ENCODE peak calls at places on chromosomes 2 and 18, in ten cellular contexts. L is MM.1S; J is neural progenitor cell; W is ovary; T is left lung; E is fibroblast of lung; I is A549; Y is endodermal cell; H is CD8-positive, alpha-beta T cell; D is lower lobe of right lung. O is an unnamed sample.

GRCh38 chr2:188693771-188694170 is 280.4 kb upstream of the COL3A1 start:
- DNase-seq in E (no peak), D (no peak), T (no peak), W (no peak), Y (peak; percentile 34), J (no peak), H (no peak), I (no peak), L (no peak), O (no peak)

GRCh38 chr2:138829326-138829725 is 49.1 kb upstream of the NXPH2 start:
- DNase-seq in H (peak; percentile 50), E (peak; percentile 10), Y (peak; percentile 91), W (peak; percentile 27), T (no peak), I (peak; percentile 28), J (peak; percentile 82), D (peak; percentile 42), L (peak; percentile 78), O (no peak)

GRCh38 chr2:207746131-207746530 is 23.6 kb downstream of the FZD5 start:
- DNase-seq in T (peak; percentile 66), J (peak; percentile 87), E (peak; percentile 60), L (peak; percentile 68), W (peak; percentile 56), Y (peak; percentile 76), D (no peak), I (peak; percentile 41), H (no peak), O (peak; percentile 46)

GRCh38 chr2:7379799-7380198 is 462.6 kb downstream of the RNF144A start:
- DNase-seq in Y (peak; percentile 66), J (no peak), H (no peak), T (no peak), D (no peak), E (no peak), L (no peak), W (no peak), I (no peak), O (peak; percentile 53)

GRCh38 chr2:202700075-202700901 is 65.5 kb downstream of the FAM117B start:
- DNase-seq in H (no peak), J (no peak), Y (no peak), I (no peak), E (no peak), L (no peak), D (no peak), W (no peak), T (no peak), O (no peak)

GRCh38 chr2:104876606-104877005 is 22.7 kb downstream of the POU3F3 start:
- DNase-seq in L (no peak), E (no peak), I (no peak), T (no peak), W (no peak), D (no peak), Y (no peak), H (no peak), J (no peak), O (no peak)

GRCh38 chr2:56130463-56131070 is 53.2 kb upstream of the CCDC85A start:
- DNase-seq in L (peak; percentile 28), D (no peak), J (peak; percentile 58), Y (peak; percentile 78), E (peak; percentile 20), T (no peak), H (no peak), I (peak; percentile 18), W (no peak), O (peak; percentile 27)

GRCh38 chr2:218732761-218733158 is 22.1 kb downstream of the TTLL4 start:
- DNase-seq in H (no peak), W (no peak), T (no peak), I (no peak), J (no peak), L (peak; percentile 24), E (peak; percentile 8), Y (no peak), D (no peak), O (no peak)

GRCh38 chr2:47357475-47357874 is 45.5 kb upstream of the MSH2 start:
- DNase-seq in J (no peak), L (no peak), E (peak; percentile 89), H (no peak), T (no peak), W (no peak), I (no peak), Y (peak; percentile 78), D (no peak), O (no peak)

GRCh38 chr2:231710751-231711676 is 2.7 kb downstream of the PTMA start:
- DNase-seq in L (peak; percentile 14), W (peak; percentile 50), J (peak; percentile 58), E (peak; percentile 23), T (no peak), Y (peak; percentile 66), I (no peak), D (peak; percentile 64), H (no peak), O (no peak)

GRCh38 chr2:111898703-111899514 is 502 bp downstream of the MERTK start:
- DNase-seq in H (peak; percentile 55), T (no peak), Y (no peak), J (peak; percentile 68), E (peak; percentile 14), D (peak; percentile 68), W (peak; percentile 50), L (peak; percentile 31), I (no peak), O (peak; percentile 82)

GRCh38 chr18:55381277-55381676 is 206.7 kb downstream of the TCF4 start:
- DNase-seq in J (no peak), H (no peak), T (no peak), W (no peak), E (peak; percentile 95), Y (no peak), D (no peak), I (no peak), L (peak; percentile 7), O (no peak)

GRCh38 chr2:28433935-28434599 is 41.4 kb downstream of the FOSL2 start:
- DNase-seq in J (no peak), I (no peak), H (no peak), E (no peak), L (no peak), D (no peak), Y (no peak), T (no peak), W (no peak), O (no peak)

DNA sequence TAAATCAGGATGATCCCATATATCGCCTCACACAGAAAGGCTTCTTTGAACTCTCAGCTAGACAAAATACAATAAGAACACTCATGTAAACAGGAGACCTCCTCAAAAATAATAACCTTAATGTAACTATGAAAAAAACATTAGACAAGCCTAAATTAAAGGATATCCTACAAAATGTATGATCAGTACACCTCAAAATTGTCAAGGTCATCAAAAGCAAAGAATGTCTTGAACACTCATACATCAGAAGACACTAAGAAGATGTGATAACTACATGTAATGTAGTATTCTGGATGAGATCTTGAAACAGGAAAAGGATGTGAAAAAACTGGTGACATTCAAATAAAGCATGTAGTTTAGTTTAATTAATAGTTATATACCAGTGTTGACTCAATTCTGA is 616.8 kb upstream of the ZEB2 start:
- DNase-seq in I (no peak), L (no peak), D (no peak), T (no peak), Y (no peak), J (no peak), W (no peak), E (no peak), H (no peak), O (no peak)
- H3K4me1 ChIP-seq in I (no peaks in the 10 kb centered on the region), L (no peaks in the 10 kb centered on the region), D (no peaks in the 10 kb centered on the region), T (no peaks in the 10 kb centered on the region), Y (peaks cover 12% of the 10 kb centered on the region), J (no peaks in the 10 kb centered on the region), W (no peaks in the 10 kb centered on the region), E (no peaks in the 10 kb centered on the region), H (no peaks in the 10 kb centered on the region), O (no peaks in the 10 kb centered on the region)

GRCh38 chr18:48840491-48840877 is 110.3 kb downstream of the SMAD7 start:
- DNase-seq in H (no peak), L (no peak), W (no peak), E (no peak), T (peak; percentile 26), D (peak; percentile 5), I (no peak), J (no peak), Y (no peak), O (no peak)
- TF ChIP-seq CTCF in H (no peak), L (no peak), W (no peak), E (no peak), T (no peak), D (no peak), I (no peak), J (no peak), Y (no peak), O (no peak)

GRCh38 chr2:177398290-177398683 is 5.7 kb downstream of the AGPS start:
- DNase-seq in E (no peak), D (no peak), W (no peak), I (no peak), Y (no peak), H (no peak), J (no peak), T (no peak), L (no peak), O (no peak)
- H3K4me1 ChIP-seq in E (peaks cover 7% of the 10 kb centered on the region), D (peaks cover 50% of the 10 kb centered on the region), W (no peaks in the 10 kb centered on the region), I (peaks cover 76% of the 10 kb centered on the region), Y (peaks cover 14% of the 10 kb centered on the region), H (peaks cover 24% of the 10 kb centered on the region), J (peaks cover 12% of the 10 kb centered on the region), T (peaks cover 6% of the 10 kb centered on the region), L (peaks cover 6% of the 10 kb centered on the region), O (peaks cover 54% of the 10 kb centered on the region)

GRCh38 chr2:14423145-14423906 is 209.2 kb upstream of the LRATD1 start:
- DNase-seq in W (no peak), J (no peak), D (no peak), Y (no peak), E (peak; percentile 5), L (no peak), H (no peak), I (no peak), T (no peak), O (no peak)

GRCh38 chr2:14424478-14425390 is 207.8 kb upstream of the LRATD1 start:
- DNase-seq in T (no peak), Y (no peak), D (no peak), I (no peak), W (no peak), H (no peak), L (no peak), E (no peak), J (no peak), O (no peak)

GRCh38 chr2:14422426-14422825 is 210.1 kb upstream of the LRATD1 start:
- DNase-seq in W (no peak), E (no peak), H (no peak), I (no peak), L (no peak), T (no peak), J (no peak), D (no peak), Y (no peak), O (no peak)

GRCh38 chr2:14425869-14426268 is 206.6 kb upstream of the LRATD1 start:
- DNase-seq in D (no peak), I (no peak), J (no peak), Y (no peak), L (no peak), E (no peak), W (no peak), H (no peak), T (no peak), O (no peak)

DNA sequence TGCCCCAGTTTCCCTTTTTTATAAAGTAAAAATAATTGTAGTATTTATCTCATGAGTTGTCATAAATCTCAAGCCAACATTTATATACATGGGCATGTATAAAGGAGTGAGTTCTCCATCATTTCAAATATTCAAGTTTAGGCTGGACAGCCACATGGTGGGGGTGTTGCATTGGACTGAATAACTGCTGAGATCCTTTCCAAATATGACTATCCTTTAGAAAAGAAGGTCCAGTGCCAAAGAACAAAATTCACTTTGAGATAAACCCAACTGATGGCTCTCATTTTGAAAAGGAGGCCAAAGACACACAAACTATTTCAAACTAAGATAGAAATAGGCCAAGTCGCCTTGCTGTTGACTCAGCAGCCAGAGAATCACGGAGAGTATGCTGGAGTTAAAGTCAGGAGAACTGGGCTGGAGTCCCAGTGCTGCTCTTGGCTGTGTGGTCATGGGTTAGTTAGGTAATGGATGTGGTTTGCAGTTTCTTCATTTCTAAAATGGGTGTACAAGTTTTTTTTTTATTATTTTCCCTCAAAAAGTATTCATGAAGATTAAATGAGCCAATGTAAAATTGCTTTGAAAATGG is 204.4 kb upstream of the LRATD1 start:
- DNase-seq in L (no peak), I (no peak), W (no peak), H (no peak), Y (no peak), E (peak; percentile 91), J (no peak), D (no peak), T (no peak), O (no peak)
- TF ChIP-seq CTCF in L (no peak), I (no peak), W (no peak), H (no peak), Y (no peak), E (peak; percentile 29), J (peak; percentile 15), D (no peak), T (no peak), O (no peak)